ENCODE peak calls at places on chromosome 19, in eight cellular contexts. K is B cell; L is CD4-positive, alpha-beta T cell; R is GM12878; Y is epithelial cell of proximal tubule; F is Peyer's patch; Q is RWPE1; E is dorsolateral prefrontal cortex. A is an unnamed sample.

GRCh38 chr19:6038634-6039405 is 60.9 kb upstream of the RANBP3 start:
- DNase-seq in L (no peak), Y (no peak), E (no peak), F (no peak), R (peak), K (no peak), Q (no peak), A (peak)

GRCh38 chr19:34300380-34300779 is 46.0 kb downstream of the GARRE1 start:
- DNase-seq in L (no peak), R (no peak), K (no peak), Y (no peak), E (no peak), F (no peak), Q (no peak), A (no peak)

GRCh38 chr19:402786-403185 is 6.2 kb downstream of the C2CD4C start:
- DNase-seq in L (no peak), R (no peak), Y (no peak), F (no peak), E (no peak), Q (no peak), K (no peak), A (no peak)

GRCh38 chr19:41887711-41888382 is 4.9 kb downstream of the ARHGEF1 start:
- DNase-seq in K (peak), L (peak), R (no peak), E (peak), F (peak), Q (peak), Y (no peak), A (peak)

GRCh38 chr19:1267441-1268391 is 1.4 kb upstream of the CIRBP start:
- DNase-seq in Q (no peak), F (no peak), R (no peak), E (no peak), Y (no peak), K (peak), L (peak), A (no peak)

GRCh38 chr19:30135358-30135757 is 193.3 kb downstream of the URI1 start:
- DNase-seq in F (no peak), Y (no peak), K (no peak), R (no peak), E (no peak), L (no peak), Q (no peak), A (no peak)

GRCh38 chr19:40217921-40218890 is at the start of gene TTC9B:
- DNase-seq in F (no peak), L (peak), Q (no peak), K (peak), Y (no peak), E (peak), R (no peak), A (peak)

GRCh38 chr19:38725469-38726283 is 18.6 kb downstream of the CAPN12 start:
- DNase-seq in E (no peak), L (no peak), F (no peak), Y (no peak), R (no peak), Q (no peak), K (no peak), A (no peak)

GRCh38 chr19:51108805-51109146 is 567 bp upstream of the CTU1 start:
- DNase-seq in R (no peak), F (no peak), Y (no peak), E (no peak), Q (no peak), K (no peak), L (no peak), A (no peak)

GRCh38 chr19:14149509-14149994 is 13.2 kb upstream of the ASF1B start:
- DNase-seq in Y (no peak), R (no peak), E (peak), F (peak), Q (no peak), L (peak), K (peak), A (peak)

GRCh38 chr19:48418317-48419064 is 25.0 kb downstream of the GRIN2D start:
- DNase-seq in E (no peak), K (no peak), F (no peak), Y (no peak), R (no peak), L (no peak), Q (no peak), A (peak)

GRCh38 chr19:49642488-49643035 is 553 bp downstream of the SCAF1 start:
- DNase-seq in Q (no peak), E (no peak), K (no peak), F (no peak), L (no peak), Y (no peak), R (no peak), A (no peak)

GRCh38 chr19:37999309-38000213 is 92.6 kb downstream of the SIPA1L3 start:
- DNase-seq in K (no peak), R (no peak), Y (peak), E (no peak), F (no peak), Q (peak), L (no peak), A (no peak)

GRCh38 chr19:38740932-38741331 is 3.3 kb downstream of the CAPN12 start:
- DNase-seq in L (no peak), E (no peak), F (no peak), Q (no peak), Y (no peak), K (no peak), R (no peak), A (no peak)

GRCh38 chr19:17677002-17677401 is 11.2 kb downstream of the UNC13A start:
- DNase-seq in Q (no peak), K (no peak), L (no peak), F (no peak), Y (no peak), E (no peak), R (no peak), A (peak)

GRCh38 chr19:18792661-18793060 is 1.6 kb upstream of the COMP start:
- DNase-seq in E (no peak), L (no peak), Y (no peak), F (no peak), R (no peak), K (no peak), Q (no peak), A (no peak)

GRCh38 chr19:55082023-55082851 is 6.6 kb downstream of the EPS8L1 start:
- DNase-seq in F (no peak), E (no peak), Y (no peak), R (no peak), K (peak), Q (no peak), L (peak), A (peak)

GRCh38 chr19:722553-723101 is 13.9 kb downstream of the PALM start:
- DNase-seq in F (no peak), Y (no peak), Q (no peak), K (peak), E (no peak), L (no peak), R (no peak), A (no peak)

GRCh38 chr19:12789098-12789903 is 2.0 kb upstream of the JUNB start:
- DNase-seq in F (no peak), K (no peak), Y (no peak), L (no peak), R (no peak), E (no peak), Q (peak), A (peak)

GRCh38 chr19:13727798-13728197 is 36.5 kb upstream of the MRI1 start:
- DNase-seq in K (no peak), L (no peak), R (no peak), Q (no peak), Y (no peak), F (no peak), E (no peak), A (no peak)

GRCh38 chr19:10551698-10552301 is 8.1 kb downstream of the ATG4D start:
- DNase-seq in L (peak), Q (no peak), R (no peak), K (no peak), E (no peak), F (no peak), Y (no peak), A (peak)
- TF ChIP-seq CTCF in L (no peak), Q (no peak), R (peak), K (no peak), E (no peak), F (no peak), Y (peak), A (no peak)

GRCh38 chr19:44692379-44692721 is 6.6 kb upstream of the CEACAM16 start:
- DNase-seq in K (no peak), Y (no peak), F (no peak), L (no peak), E (no peak), Q (no peak), R (no peak), A (no peak)
- TF ChIP-seq CTCF in K (no peak), Y (no peak), F (no peak), L (no peak), E (no peak), Q (no peak), R (no peak), A (no peak)

DNA sequence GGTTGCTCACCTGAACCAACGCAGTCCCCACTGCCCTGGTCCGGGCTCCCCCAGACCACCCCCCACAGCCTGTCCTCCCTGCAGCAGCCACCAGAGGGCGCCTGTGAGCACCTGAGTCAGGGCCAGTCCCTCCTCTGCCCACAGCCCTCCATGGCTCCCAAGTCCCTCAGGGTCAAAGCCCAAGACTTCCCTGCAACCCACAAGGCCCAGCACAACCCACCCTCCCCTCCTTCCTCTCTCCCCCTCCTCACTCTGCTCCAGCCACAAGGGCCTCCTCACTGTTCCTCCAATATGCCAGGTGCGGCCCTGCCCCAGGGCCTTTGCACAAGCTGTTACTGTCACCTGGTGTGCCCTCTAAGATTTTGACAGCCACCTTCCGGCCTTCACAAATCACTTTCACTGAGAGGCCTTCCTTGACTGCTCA is 10.9 kb downstream of the GNA15 start:
- DNase-seq in Q (no peak), F (peak), E (no peak), L (peak), K (peak), R (no peak), Y (no peak), A (peak)
- TF ChIP-seq CTCF in Q (peak), F (peak), E (peak), L (peak), K (peak), R (peak), Y (peak), A (peak)

GRCh38 chr19:31402931-31403330 is 53.7 kb upstream of the TSHZ3 start:
- DNase-seq in K (no peak), Y (no peak), Q (no peak), F (no peak), L (no peak), E (no peak), R (no peak), A (no peak)
- TF ChIP-seq CTCF in K (no peak), Y (no peak), Q (no peak), F (no peak), L (no peak), E (no peak), R (no peak), A (no peak)

A was measured in activated CD8-positive, alpha-beta T cell treated with anti-CD3 and anti-CD28 coated beads for 36 hours.